ENCODE peak calls at places on chromosomes 12 and 14, in four cellular contexts. One of them, this sample, is unnamed.
A peak's percentile ranks its signal among the peaks of the same experiment; 100 is the strongest.

GRCh38 chr12:116148844-116149243 is 128.6 kb downstream of the MED13L start:
- DNase-seq in H1: no peak
- DNase-seq in ovary: no peak
- DNase-seq in tibial nerve: no peak
- DNase-seq in this sample: no peak

GRCh38 chr14:23664207-23664885 is 28.2 kb downstream of the DHRS2 start:
- DNase-seq in H1: no peak
- DNase-seq in ovary: no peak
- DNase-seq in tibial nerve: no peak
- DNase-seq in this sample: no peak

GRCh38 chr12:104006929-104007328 is 41.3 kb downstream of the TDG start:
- DNase-seq in H1: no peak
- DNase-seq in ovary: no peak
- DNase-seq in tibial nerve: no peak
- DNase-seq in this sample: no peak

GRCh38 chr12:48356041-48356768 is 5.5 kb upstream of the ZNF641 start:
- DNase-seq in H1: no peak
- DNase-seq in ovary: no peak
- DNase-seq in tibial nerve: no peak
- DNase-seq in this sample: no peak

GRCh38 chr12:79558924-79559469 is 131.8 kb downstream of the PAWR start:
- DNase-seq in H1: no peak
- DNase-seq in ovary: no peak
- DNase-seq in tibial nerve: no peak
- DNase-seq in this sample: no peak

GRCh38 chr14:103102689-103103260 is 8.2 kb downstream of the EXOC3L4 start:
- DNase-seq in H1: no peak
- DNase-seq in ovary: no peak
- DNase-seq in tibial nerve: no peak
- DNase-seq in this sample: no peak

GRCh38 chr14:68507544-68508081 is 285.3 kb downstream of the ZFP36L1 start:
- DNase-seq in H1: no peak
- DNase-seq in ovary: no peak
- DNase-seq in tibial nerve: no peak
- DNase-seq in this sample: no peak

GRCh38 chr12:61757831-61758505 is 502.2 kb upstream of the USP15 start:
- DNase-seq in H1: no peak
- DNase-seq in ovary: no peak
- DNase-seq in tibial nerve: no peak
- DNase-seq in this sample: no peak

GRCh38 chr14:75711134-75711795 is 50.2 kb downstream of the TTLL5 start:
- DNase-seq in H1: no peak
- DNase-seq in ovary: no peak
- DNase-seq in tibial nerve: no peak
- DNase-seq in this sample: no peak

GRCh38 chr14:73143617-73144016 is 7.3 kb downstream of the PSEN1 start:
- DNase-seq in H1: no peak
- DNase-seq in ovary: no peak
- DNase-seq in tibial nerve: no peak
- DNase-seq in this sample: no peak
- H3K27ac ChIP-seq in H1: no peak overlapping the region
- H3K27ac ChIP-seq in ovary: no peak overlapping the region
- H3K27ac ChIP-seq in tibial nerve: peak overlapping the region; percentile 81
- H3K27ac ChIP-seq in this sample: no peak overlapping the region

GRCh38 chr12:9649532-9649940 is 20.0 kb upstream of the CLEC2D start:
- DNase-seq in H1: no peak
- DNase-seq in ovary: no peak
- DNase-seq in tibial nerve: no peak
- DNase-seq in this sample: no peak
- TF ChIP-seq POLR2A in H1: no peak
- TF ChIP-seq POLR2A in ovary: no peak
- TF ChIP-seq POLR2A in tibial nerve: no peak
- TF ChIP-seq POLR2A in this sample: no peak

DNA sequence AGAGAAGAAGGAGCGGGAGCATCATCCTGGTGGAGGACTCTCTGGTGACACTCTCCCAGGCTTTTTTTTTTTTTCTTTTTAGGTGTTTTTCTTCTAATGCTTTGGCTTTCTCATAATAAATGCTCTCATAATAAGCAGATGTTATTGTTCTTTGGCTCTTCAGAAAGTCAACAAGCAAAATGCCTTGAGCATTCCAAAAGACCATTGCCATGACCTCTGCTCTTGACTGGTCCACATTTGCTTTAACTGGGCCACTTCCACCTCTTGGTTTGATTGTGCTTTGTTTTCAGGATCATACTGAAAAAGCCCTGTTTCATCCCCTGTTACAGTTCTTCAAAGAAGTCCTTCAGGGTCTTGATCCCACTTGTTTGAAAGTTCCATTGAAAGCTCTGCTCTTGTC is 36.9 kb downstream of the CRACR2A start:
- DNase-seq in H1: no peak
- DNase-seq in ovary: no peak
- DNase-seq in tibial nerve: no peak
- DNase-seq in this sample: no peak
- H3K27ac ChIP-seq in H1: no peak overlapping the region
- H3K27ac ChIP-seq in ovary: no peak overlapping the region
- H3K27ac ChIP-seq in tibial nerve: no peak overlapping the region
- H3K27ac ChIP-seq in this sample: no peak overlapping the region

GRCh38 chr12:102953221-102953620 is 4.3 kb upstream of the ASCL1 start:
- DNase-seq in H1: no peak
- DNase-seq in ovary: no peak
- DNase-seq in tibial nerve: no peak
- DNase-seq in this sample: no peak

GRCh38 chr12:102950950-102951490 is 6.5 kb upstream of the ASCL1 start:
- DNase-seq in H1: no peak
- DNase-seq in ovary: no peak
- DNase-seq in tibial nerve: no peak
- DNase-seq in this sample: no peak

GRCh38 chr12:102956738-102957338 is 636 bp upstream of the ASCL1 start:
- DNase-seq in H1: no peak
- DNase-seq in ovary: no peak
- DNase-seq in tibial nerve: no peak
- DNase-seq in this sample: no peak

GRCh38 chr12:102955926-102956737 is 1.3 kb upstream of the ASCL1 start:
- DNase-seq in H1: no peak
- DNase-seq in ovary: no peak
- DNase-seq in tibial nerve: no peak
- DNase-seq in this sample: no peak

GRCh38 chr12:102954143-102954542 is 3.3 kb upstream of the ASCL1 start:
- DNase-seq in H1: no peak
- DNase-seq in ovary: no peak
- DNase-seq in tibial nerve: no peak
- DNase-seq in this sample: no peak
- TF ChIP-seq POLR2A in H1: no peak
- TF ChIP-seq POLR2A in ovary: no peak
- TF ChIP-seq POLR2A in tibial nerve: no peak
- TF ChIP-seq POLR2A in this sample: no peak

DNA sequence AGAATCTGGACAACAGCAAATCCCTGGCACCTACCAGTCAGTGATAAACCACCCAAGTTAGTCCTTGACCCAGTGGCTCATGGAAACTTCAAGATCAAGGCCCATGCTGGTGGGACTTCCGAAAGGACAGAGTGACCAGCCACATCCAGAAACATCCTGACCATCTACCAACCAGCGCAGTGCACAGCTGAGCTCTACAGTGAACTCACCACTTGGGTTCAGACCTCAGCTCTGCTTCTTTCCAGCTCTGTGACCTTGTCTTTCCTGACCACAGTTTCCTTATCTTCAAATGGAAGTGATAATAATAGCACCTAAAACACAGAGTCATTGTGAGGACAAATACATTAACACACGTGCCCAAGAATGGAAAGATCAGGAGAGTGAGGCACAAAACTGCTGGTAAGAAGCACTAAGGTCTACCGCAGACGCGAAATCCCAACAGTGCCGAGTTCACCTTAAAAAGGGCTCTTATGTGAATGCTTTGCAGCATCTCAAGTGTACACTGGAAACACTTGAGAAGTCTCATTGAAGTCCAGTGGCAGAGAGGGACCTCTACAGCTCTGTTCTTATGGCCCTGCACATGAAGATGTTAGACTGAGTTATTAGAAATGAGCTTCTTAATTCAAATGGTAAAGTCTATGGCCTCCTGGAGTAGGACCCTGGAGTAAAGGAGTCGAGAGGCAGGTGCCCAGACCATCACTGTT is 128.8 kb downstream of the CCDC60 start:
- DNase-seq in H1: no peak
- DNase-seq in ovary: no peak
- DNase-seq in tibial nerve: no peak
- DNase-seq in this sample: no peak
- H3K27ac ChIP-seq in H1: no peak overlapping the region
- H3K27ac ChIP-seq in ovary: no peak overlapping the region
- H3K27ac ChIP-seq in tibial nerve: no peak overlapping the region
- H3K27ac ChIP-seq in this sample: no peak overlapping the region

GRCh38 chr12:89389755-89390661 is 37.7 kb upstream of the DUSP6 start:
- DNase-seq in H1: no peak
- DNase-seq in ovary: no peak
- DNase-seq in tibial nerve: no peak
- DNase-seq in this sample: no peak
- TF ChIP-seq POLR2A in H1: no peak
- TF ChIP-seq POLR2A in ovary: no peak
- TF ChIP-seq POLR2A in tibial nerve: no peak
- TF ChIP-seq POLR2A in this sample: no peak

DNA sequence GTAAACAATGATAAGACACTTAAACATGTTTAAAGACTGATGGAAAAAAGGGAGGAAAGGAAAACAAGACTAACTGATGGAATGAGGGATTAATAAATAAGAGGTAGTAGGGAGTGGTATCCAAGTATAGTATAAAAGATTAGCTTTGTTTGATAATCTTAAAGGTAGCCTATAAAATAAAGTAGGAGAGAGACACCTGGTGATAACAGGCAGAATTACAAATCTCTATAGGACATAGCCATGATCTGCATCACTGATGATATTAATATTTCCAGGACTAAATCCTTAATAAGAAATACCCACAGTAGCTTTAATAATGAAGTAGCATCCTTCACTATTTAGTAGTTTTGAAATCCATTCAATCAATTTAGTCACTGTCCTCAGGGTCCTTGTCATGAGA is 30.4 kb downstream of the DLGAP5 start:
- DNase-seq in H1: no peak
- DNase-seq in ovary: no peak
- DNase-seq in tibial nerve: no peak
- DNase-seq in this sample: no peak
- H3K27ac ChIP-seq in H1: no peak overlapping the region
- H3K27ac ChIP-seq in ovary: no peak overlapping the region
- H3K27ac ChIP-seq in tibial nerve: no peak overlapping the region
- H3K27ac ChIP-seq in this sample: no peak overlapping the region

GRCh38 chr12:6952121-6952859 is 1.1 kb downstream of the PTPN6 start:
- DNase-seq in H1: no peak
- DNase-seq in ovary: no peak
- DNase-seq in tibial nerve: no peak
- DNase-seq in this sample: no peak

GRCh38 chr12:6950401-6950801 is 755 bp upstream of the PTPN6 start:
- DNase-seq in H1: no peak
- DNase-seq in ovary: no peak
- DNase-seq in tibial nerve: no peak
- DNase-seq in this sample: no peak

GRCh38 chr12:6951551-6952120 is 480 bp downstream of the PTPN6 start:
- DNase-seq in H1: no peak
- DNase-seq in ovary: no peak
- DNase-seq in tibial nerve: no peak
- DNase-seq in this sample: no peak

GRCh38 chr12:6952860-6953416 is 1.8 kb downstream of the PTPN6 start:
- DNase-seq in H1: no peak
- DNase-seq in ovary: no peak
- DNase-seq in tibial nerve: no peak
- DNase-seq in this sample: no peak

GRCh38 chr12:6950944-6951540 is at the start of gene PTPN6:
- DNase-seq in H1: no peak
- DNase-seq in ovary: no peak
- DNase-seq in tibial nerve: no peak
- DNase-seq in this sample: no peak
- TF ChIP-seq POLR2A in H1: no peak
- TF ChIP-seq POLR2A in ovary: no peak
- TF ChIP-seq POLR2A in tibial nerve: no peak
- TF ChIP-seq POLR2A in this sample: no peak